ENCODE peak calls at places on chromosomes 2 and 18, in seven cellular contexts. One of them, this sample, is unnamed.

GRCh38 chr18:77736817-77737216 is 487.2 kb downstream of the GALR1 start:
- DNase-seq in NCI-H748 treated with DMSO at 0.1 percent for 48 hours: no peak
- DNase-seq in keratinocyte: no peak
- DNase-seq in body of pancreas: no peak
- DNase-seq in NCI-H2081 treated with DMSO at 0.1 percent for 48 hours: no peak
- DNase-seq in NCI-H460: no peak
- DNase-seq in EL: no peak
- DNase-seq in this sample: no peak

GRCh38 chr18:79801641-79802040 is 3.9 kb downstream of the KCNG2 start:
- DNase-seq in NCI-H748 treated with DMSO at 0.1 percent for 48 hours: no peak
- DNase-seq in keratinocyte: no peak
- DNase-seq in body of pancreas: no peak
- DNase-seq in NCI-H2081 treated with DMSO at 0.1 percent for 48 hours: no peak
- DNase-seq in NCI-H460: no peak
- DNase-seq in EL: no peak
- DNase-seq in this sample: no peak

GRCh38 chr2:152445791-152446201 is 110.8 kb downstream of the FMNL2 start:
- DNase-seq in NCI-H748 treated with DMSO at 0.1 percent for 48 hours: no peak
- DNase-seq in keratinocyte: peak
- DNase-seq in body of pancreas: no peak
- DNase-seq in NCI-H2081 treated with DMSO at 0.1 percent for 48 hours: no peak
- DNase-seq in NCI-H460: no peak
- DNase-seq in EL: peak
- DNase-seq in this sample: peak

GRCh38 chr18:43563780-43564179 is 286.5 kb upstream of the SYT4 start:
- DNase-seq in NCI-H748 treated with DMSO at 0.1 percent for 48 hours: peak
- DNase-seq in keratinocyte: no peak
- DNase-seq in body of pancreas: peak
- DNase-seq in NCI-H2081 treated with DMSO at 0.1 percent for 48 hours: no peak
- DNase-seq in NCI-H460: peak
- DNase-seq in EL: peak
- DNase-seq in this sample: peak

GRCh38 chr2:75716406-75716805 is 5.7 kb upstream of the GCFC2 start:
- DNase-seq in NCI-H748 treated with DMSO at 0.1 percent for 48 hours: no peak
- DNase-seq in keratinocyte: no peak
- DNase-seq in body of pancreas: no peak
- DNase-seq in NCI-H2081 treated with DMSO at 0.1 percent for 48 hours: no peak
- DNase-seq in NCI-H460: peak
- DNase-seq in EL: no peak
- DNase-seq in this sample: peak

GRCh38 chr2:141015339-141016047 is 1115.3 kb downstream of the LRP1B start:
- DNase-seq in NCI-H748 treated with DMSO at 0.1 percent for 48 hours: no peak
- DNase-seq in keratinocyte: no peak
- DNase-seq in body of pancreas: no peak
- DNase-seq in NCI-H2081 treated with DMSO at 0.1 percent for 48 hours: no peak
- DNase-seq in NCI-H460: no peak
- DNase-seq in EL: no peak
- DNase-seq in this sample: no peak

GRCh38 chr2:64548795-64549194 is 24.7 kb downstream of the AFTPH start:
- DNase-seq in NCI-H748 treated with DMSO at 0.1 percent for 48 hours: no peak
- DNase-seq in keratinocyte: no peak
- DNase-seq in body of pancreas: no peak
- DNase-seq in NCI-H2081 treated with DMSO at 0.1 percent for 48 hours: no peak
- DNase-seq in NCI-H460: no peak
- DNase-seq in EL: no peak
- DNase-seq in this sample: no peak

GRCh38 chr18:47775961-47776360 is 154.5 kb downstream of the SMAD2 start:
- DNase-seq in NCI-H748 treated with DMSO at 0.1 percent for 48 hours: no peak
- DNase-seq in keratinocyte: no peak
- DNase-seq in body of pancreas: no peak
- DNase-seq in NCI-H2081 treated with DMSO at 0.1 percent for 48 hours: no peak
- DNase-seq in NCI-H460: peak
- DNase-seq in EL: peak
- DNase-seq in this sample: no peak

GRCh38 chr2:215784371-215784783 is 229.0 kb downstream of the MREG start:
- DNase-seq in NCI-H748 treated with DMSO at 0.1 percent for 48 hours: no peak
- DNase-seq in keratinocyte: no peak
- DNase-seq in body of pancreas: no peak
- DNase-seq in NCI-H2081 treated with DMSO at 0.1 percent for 48 hours: no peak
- DNase-seq in NCI-H460: no peak
- DNase-seq in EL: peak
- DNase-seq in this sample: no peak

GRCh38 chr18:79512461-79513380 is 117.0 kb downstream of the NFATC1 start:
- DNase-seq in NCI-H748 treated with DMSO at 0.1 percent for 48 hours: no peak
- DNase-seq in keratinocyte: no peak
- DNase-seq in body of pancreas: peak
- DNase-seq in NCI-H2081 treated with DMSO at 0.1 percent for 48 hours: no peak
- DNase-seq in NCI-H460: no peak
- DNase-seq in EL: no peak
- DNase-seq in this sample: no peak

GRCh38 chr18:57659463-57660102 is 37.9 kb upstream of the NARS1 start:
- DNase-seq in NCI-H748 treated with DMSO at 0.1 percent for 48 hours: no peak
- DNase-seq in keratinocyte: no peak
- DNase-seq in body of pancreas: no peak
- DNase-seq in NCI-H2081 treated with DMSO at 0.1 percent for 48 hours: no peak
- DNase-seq in NCI-H460: no peak
- DNase-seq in EL: no peak
- DNase-seq in this sample: no peak

GRCh38 chr2:181123798-181124217 is 143.4 kb downstream of the UBE2E3 start:
- DNase-seq in NCI-H748 treated with DMSO at 0.1 percent for 48 hours: no peak
- DNase-seq in keratinocyte: no peak
- DNase-seq in body of pancreas: no peak
- DNase-seq in NCI-H2081 treated with DMSO at 0.1 percent for 48 hours: no peak
- DNase-seq in NCI-H460: no peak
- DNase-seq in EL: no peak
- DNase-seq in this sample: no peak

GRCh38 chr2:130372055-130372832 is 16.4 kb downstream of the PTPN18 start:
- DNase-seq in NCI-H748 treated with DMSO at 0.1 percent for 48 hours: peak
- DNase-seq in keratinocyte: peak
- DNase-seq in body of pancreas: peak
- DNase-seq in NCI-H2081 treated with DMSO at 0.1 percent for 48 hours: no peak
- DNase-seq in NCI-H460: peak
- DNase-seq in EL: peak
- DNase-seq in this sample: peak